ENCODE peak calls at places on chromosome 12, in eight cellular contexts. One of them, this sample, is unnamed.

GRCh38 chr12:23221926-23222325 is 597.0 kb downstream of the ETNK1 start:
- DNase-seq in type B pancreatic cell: no peak
- DNase-seq in cardiac muscle cell: no peak
- DNase-seq in activated naive CD4-positive, alpha-beta T cell treated with anti-CD3 and anti-CD28 coated beads, Interleukin-2, amount 10 ng/mL, durations not matched to agents 7 days and 5 days: no peak
- DNase-seq in lung: no peak
- DNase-seq in endothelial cell of umbilical vein: no peak
- DNase-seq in occipital lobe: no peak
- DNase-seq in stimulated activated CD4-positive, alpha-beta T cell treated with anti-CD3 and anti-CD28 coated beads, Interleukin-4, amount 100 ng/mL, for 24 hours: no peak
- DNase-seq in this sample: no peak

GRCh38 chr12:93397412-93397811 is 19.7 kb downstream of the NUDT4 start:
- DNase-seq in type B pancreatic cell: no peak
- DNase-seq in cardiac muscle cell: no peak
- DNase-seq in activated naive CD4-positive, alpha-beta T cell treated with anti-CD3 and anti-CD28 coated beads, Interleukin-2, amount 10 ng/mL, durations not matched to agents 7 days and 5 days: no peak
- DNase-seq in lung: no peak
- DNase-seq in endothelial cell of umbilical vein: no peak
- DNase-seq in occipital lobe: no peak
- DNase-seq in stimulated activated CD4-positive, alpha-beta T cell treated with anti-CD3 and anti-CD28 coated beads, Interleukin-4, amount 100 ng/mL, for 24 hours: no peak
- DNase-seq in this sample: no peak

GRCh38 chr12:27624586-27624985 is 71.7 kb upstream of the REP15 start:
- DNase-seq in type B pancreatic cell: no peak
- DNase-seq in cardiac muscle cell: no peak
- DNase-seq in activated naive CD4-positive, alpha-beta T cell treated with anti-CD3 and anti-CD28 coated beads, Interleukin-2, amount 10 ng/mL, durations not matched to agents 7 days and 5 days: no peak
- DNase-seq in lung: no peak
- DNase-seq in endothelial cell of umbilical vein: no peak
- DNase-seq in occipital lobe: no peak
- DNase-seq in stimulated activated CD4-positive, alpha-beta T cell treated with anti-CD3 and anti-CD28 coated beads, Interleukin-4, amount 100 ng/mL, for 24 hours: no peak
- DNase-seq in this sample: no peak

GRCh38 chr12:53481957-53482586 is 17.2 kb downstream of the MAP3K12 start:
- DNase-seq in type B pancreatic cell: no peak
- DNase-seq in cardiac muscle cell: peak
- DNase-seq in activated naive CD4-positive, alpha-beta T cell treated with anti-CD3 and anti-CD28 coated beads, Interleukin-2, amount 10 ng/mL, durations not matched to agents 7 days and 5 days: no peak
- DNase-seq in lung: no peak
- DNase-seq in endothelial cell of umbilical vein: no peak
- DNase-seq in occipital lobe: no peak
- DNase-seq in stimulated activated CD4-positive, alpha-beta T cell treated with anti-CD3 and anti-CD28 coated beads, Interleukin-4, amount 100 ng/mL, for 24 hours: no peak
- DNase-seq in this sample: no peak

GRCh38 chr12:116384629-116385485 is 107.4 kb upstream of the MED13L start:
- DNase-seq in type B pancreatic cell: no peak
- DNase-seq in cardiac muscle cell: no peak
- DNase-seq in activated naive CD4-positive, alpha-beta T cell treated with anti-CD3 and anti-CD28 coated beads, Interleukin-2, amount 10 ng/mL, durations not matched to agents 7 days and 5 days: no peak
- DNase-seq in lung: no peak
- DNase-seq in endothelial cell of umbilical vein: peak
- DNase-seq in occipital lobe: no peak
- DNase-seq in stimulated activated CD4-positive, alpha-beta T cell treated with anti-CD3 and anti-CD28 coated beads, Interleukin-4, amount 100 ng/mL, for 24 hours: no peak
- DNase-seq in this sample: no peak

GRCh38 chr12:29725587-29726320 is 58.0 kb downstream of the TMTC1 start:
- DNase-seq in type B pancreatic cell: no peak
- DNase-seq in cardiac muscle cell: no peak
- DNase-seq in activated naive CD4-positive, alpha-beta T cell treated with anti-CD3 and anti-CD28 coated beads, Interleukin-2, amount 10 ng/mL, durations not matched to agents 7 days and 5 days: no peak
- DNase-seq in lung: no peak
- DNase-seq in endothelial cell of umbilical vein: peak
- DNase-seq in occipital lobe: no peak
- DNase-seq in stimulated activated CD4-positive, alpha-beta T cell treated with anti-CD3 and anti-CD28 coated beads, Interleukin-4, amount 100 ng/mL, for 24 hours: no peak
- DNase-seq in this sample: no peak

GRCh38 chr12:4812621-4813327 is 92.6 kb downstream of the GALNT8 start:
- DNase-seq in type B pancreatic cell: no peak
- DNase-seq in cardiac muscle cell: no peak
- DNase-seq in activated naive CD4-positive, alpha-beta T cell treated with anti-CD3 and anti-CD28 coated beads, Interleukin-2, amount 10 ng/mL, durations not matched to agents 7 days and 5 days: no peak
- DNase-seq in lung: no peak
- DNase-seq in endothelial cell of umbilical vein: no peak
- DNase-seq in occipital lobe: no peak
- DNase-seq in stimulated activated CD4-positive, alpha-beta T cell treated with anti-CD3 and anti-CD28 coated beads, Interleukin-4, amount 100 ng/mL, for 24 hours: no peak
- DNase-seq in this sample: no peak

GRCh38 chr12:124633269-124633953 is 66.0 kb upstream of the NCOR2 start:
- DNase-seq in type B pancreatic cell: no peak
- DNase-seq in cardiac muscle cell: no peak
- DNase-seq in activated naive CD4-positive, alpha-beta T cell treated with anti-CD3 and anti-CD28 coated beads, Interleukin-2, amount 10 ng/mL, durations not matched to agents 7 days and 5 days: no peak
- DNase-seq in lung: no peak
- DNase-seq in endothelial cell of umbilical vein: no peak
- DNase-seq in occipital lobe: no peak
- DNase-seq in stimulated activated CD4-positive, alpha-beta T cell treated with anti-CD3 and anti-CD28 coated beads, Interleukin-4, amount 100 ng/mL, for 24 hours: no peak
- DNase-seq in this sample: no peak

GRCh38 chr12:128790653-128791373 is 32.9 kb downstream of the SLC15A4 start:
- DNase-seq in type B pancreatic cell: no peak
- DNase-seq in cardiac muscle cell: no peak
- DNase-seq in activated naive CD4-positive, alpha-beta T cell treated with anti-CD3 and anti-CD28 coated beads, Interleukin-2, amount 10 ng/mL, durations not matched to agents 7 days and 5 days: no peak
- DNase-seq in lung: no peak
- DNase-seq in endothelial cell of umbilical vein: no peak
- DNase-seq in occipital lobe: no peak
- DNase-seq in stimulated activated CD4-positive, alpha-beta T cell treated with anti-CD3 and anti-CD28 coated beads, Interleukin-4, amount 100 ng/mL, for 24 hours: no peak
- DNase-seq in this sample: no peak

GRCh38 chr12:99809921-99810320 is 162.4 kb downstream of the GARIN6 start:
- DNase-seq in type B pancreatic cell: no peak
- DNase-seq in cardiac muscle cell: no peak
- DNase-seq in activated naive CD4-positive, alpha-beta T cell treated with anti-CD3 and anti-CD28 coated beads, Interleukin-2, amount 10 ng/mL, durations not matched to agents 7 days and 5 days: no peak
- DNase-seq in lung: no peak
- DNase-seq in endothelial cell of umbilical vein: no peak
- DNase-seq in occipital lobe: no peak
- DNase-seq in stimulated activated CD4-positive, alpha-beta T cell treated with anti-CD3 and anti-CD28 coated beads, Interleukin-4, amount 100 ng/mL, for 24 hours: no peak
- DNase-seq in this sample: no peak

GRCh38 chr12:48815281-48816110 is 2.8 kb upstream of the CACNB3 start:
- DNase-seq in type B pancreatic cell: peak
- DNase-seq in cardiac muscle cell: peak
- DNase-seq in activated naive CD4-positive, alpha-beta T cell treated with anti-CD3 and anti-CD28 coated beads, Interleukin-2, amount 10 ng/mL, durations not matched to agents 7 days and 5 days: peak
- DNase-seq in lung: peak
- DNase-seq in endothelial cell of umbilical vein: peak
- DNase-seq in occipital lobe: peak
- DNase-seq in stimulated activated CD4-positive, alpha-beta T cell treated with anti-CD3 and anti-CD28 coated beads, Interleukin-4, amount 100 ng/mL, for 24 hours: peak
- DNase-seq in this sample: peak

GRCh38 chr12:111174283-111175108 is 194.4 kb downstream of the PHETA1 start:
- DNase-seq in type B pancreatic cell: no peak
- DNase-seq in cardiac muscle cell: no peak
- DNase-seq in activated naive CD4-positive, alpha-beta T cell treated with anti-CD3 and anti-CD28 coated beads, Interleukin-2, amount 10 ng/mL, durations not matched to agents 7 days and 5 days: peak
- DNase-seq in lung: no peak
- DNase-seq in endothelial cell of umbilical vein: no peak
- DNase-seq in occipital lobe: no peak
- DNase-seq in stimulated activated CD4-positive, alpha-beta T cell treated with anti-CD3 and anti-CD28 coated beads, Interleukin-4, amount 100 ng/mL, for 24 hours: no peak
- DNase-seq in this sample: no peak

GRCh38 chr12:95203477-95203843 is 13.8 kb downstream of the FGD6 start:
- DNase-seq in type B pancreatic cell: no peak
- DNase-seq in cardiac muscle cell: no peak
- DNase-seq in activated naive CD4-positive, alpha-beta T cell treated with anti-CD3 and anti-CD28 coated beads, Interleukin-2, amount 10 ng/mL, durations not matched to agents 7 days and 5 days: no peak
- DNase-seq in lung: no peak
- DNase-seq in endothelial cell of umbilical vein: no peak
- DNase-seq in occipital lobe: no peak
- DNase-seq in stimulated activated CD4-positive, alpha-beta T cell treated with anti-CD3 and anti-CD28 coated beads, Interleukin-4, amount 100 ng/mL, for 24 hours: no peak
- DNase-seq in this sample: no peak

GRCh38 chr12:124361074-124361965 is 66.4 kb downstream of the RFLNA start:
- DNase-seq in type B pancreatic cell: no peak
- DNase-seq in cardiac muscle cell: no peak
- DNase-seq in activated naive CD4-positive, alpha-beta T cell treated with anti-CD3 and anti-CD28 coated beads, Interleukin-2, amount 10 ng/mL, durations not matched to agents 7 days and 5 days: no peak
- DNase-seq in lung: no peak
- DNase-seq in endothelial cell of umbilical vein: no peak
- DNase-seq in occipital lobe: no peak
- DNase-seq in stimulated activated CD4-positive, alpha-beta T cell treated with anti-CD3 and anti-CD28 coated beads, Interleukin-4, amount 100 ng/mL, for 24 hours: no peak
- DNase-seq in this sample: peak

GRCh38 chr12:32502693-32503510 is 103.5 kb downstream of the FGD4 start:
- DNase-seq in type B pancreatic cell: no peak
- DNase-seq in cardiac muscle cell: no peak
- DNase-seq in activated naive CD4-positive, alpha-beta T cell treated with anti-CD3 and anti-CD28 coated beads, Interleukin-2, amount 10 ng/mL, durations not matched to agents 7 days and 5 days: no peak
- DNase-seq in lung: peak
- DNase-seq in endothelial cell of umbilical vein: peak
- DNase-seq in occipital lobe: no peak
- DNase-seq in stimulated activated CD4-positive, alpha-beta T cell treated with anti-CD3 and anti-CD28 coated beads, Interleukin-4, amount 100 ng/mL, for 24 hours: no peak
- DNase-seq in this sample: no peak

GRCh38 chr12:12563529-12563928 is 866 bp upstream of the DUSP16 start:
- DNase-seq in type B pancreatic cell: no peak
- DNase-seq in cardiac muscle cell: peak
- DNase-seq in activated naive CD4-positive, alpha-beta T cell treated with anti-CD3 and anti-CD28 coated beads, Interleukin-2, amount 10 ng/mL, durations not matched to agents 7 days and 5 days: no peak
- DNase-seq in lung: no peak
- DNase-seq in endothelial cell of umbilical vein: peak
- DNase-seq in occipital lobe: peak
- DNase-seq in stimulated activated CD4-positive, alpha-beta T cell treated with anti-CD3 and anti-CD28 coated beads, Interleukin-4, amount 100 ng/mL, for 24 hours: no peak
- DNase-seq in this sample: no peak

GRCh38 chr12:67754933-67755697 is 106.6 kb downstream of the DYRK2 start:
- DNase-seq in type B pancreatic cell: no peak
- DNase-seq in cardiac muscle cell: no peak
- DNase-seq in activated naive CD4-positive, alpha-beta T cell treated with anti-CD3 and anti-CD28 coated beads, Interleukin-2, amount 10 ng/mL, durations not matched to agents 7 days and 5 days: no peak
- DNase-seq in lung: peak
- DNase-seq in endothelial cell of umbilical vein: no peak
- DNase-seq in occipital lobe: no peak
- DNase-seq in stimulated activated CD4-positive, alpha-beta T cell treated with anti-CD3 and anti-CD28 coated beads, Interleukin-4, amount 100 ng/mL, for 24 hours: no peak
- DNase-seq in this sample: no peak

GRCh38 chr12:70641691-70642090 is 4.5 kb upstream of the PTPRB start:
- DNase-seq in type B pancreatic cell: no peak
- DNase-seq in cardiac muscle cell: no peak
- DNase-seq in activated naive CD4-positive, alpha-beta T cell treated with anti-CD3 and anti-CD28 coated beads, Interleukin-2, amount 10 ng/mL, durations not matched to agents 7 days and 5 days: no peak
- DNase-seq in lung: no peak
- DNase-seq in endothelial cell of umbilical vein: no peak
- DNase-seq in occipital lobe: no peak
- DNase-seq in stimulated activated CD4-positive, alpha-beta T cell treated with anti-CD3 and anti-CD28 coated beads, Interleukin-4, amount 100 ng/mL, for 24 hours: no peak
- DNase-seq in this sample: no peak

GRCh38 chr12:98901189-98901588 is 256.1 kb downstream of the APAF1 start:
- DNase-seq in type B pancreatic cell: no peak
- DNase-seq in cardiac muscle cell: peak
- DNase-seq in activated naive CD4-positive, alpha-beta T cell treated with anti-CD3 and anti-CD28 coated beads, Interleukin-2, amount 10 ng/mL, durations not matched to agents 7 days and 5 days: no peak
- DNase-seq in lung: no peak
- DNase-seq in endothelial cell of umbilical vein: no peak
- DNase-seq in occipital lobe: no peak
- DNase-seq in stimulated activated CD4-positive, alpha-beta T cell treated with anti-CD3 and anti-CD28 coated beads, Interleukin-4, amount 100 ng/mL, for 24 hours: no peak
- DNase-seq in this sample: no peak

GRCh38 chr12:48985901-48986300 is 7.8 kb downstream of the WNT1 start:
- DNase-seq in type B pancreatic cell: no peak
- DNase-seq in cardiac muscle cell: no peak
- DNase-seq in activated naive CD4-positive, alpha-beta T cell treated with anti-CD3 and anti-CD28 coated beads, Interleukin-2, amount 10 ng/mL, durations not matched to agents 7 days and 5 days: no peak
- DNase-seq in lung: no peak
- DNase-seq in endothelial cell of umbilical vein: no peak
- DNase-seq in occipital lobe: no peak
- DNase-seq in stimulated activated CD4-positive, alpha-beta T cell treated with anti-CD3 and anti-CD28 coated beads, Interleukin-4, amount 100 ng/mL, for 24 hours: no peak
- DNase-seq in this sample: no peak

GRCh38 chr12:124359671-124360581 is 65.0 kb downstream of the RFLNA start:
- DNase-seq in type B pancreatic cell: no peak
- DNase-seq in cardiac muscle cell: no peak
- DNase-seq in activated naive CD4-positive, alpha-beta T cell treated with anti-CD3 and anti-CD28 coated beads, Interleukin-2, amount 10 ng/mL, durations not matched to agents 7 days and 5 days: no peak
- DNase-seq in lung: peak
- DNase-seq in endothelial cell of umbilical vein: no peak
- DNase-seq in occipital lobe: peak
- DNase-seq in stimulated activated CD4-positive, alpha-beta T cell treated with anti-CD3 and anti-CD28 coated beads, Interleukin-4, amount 100 ng/mL, for 24 hours: no peak
- DNase-seq in this sample: peak

GRCh38 chr12:108352591-108352990 is 13.5 kb upstream of the CMKLR1 start:
- DNase-seq in type B pancreatic cell: no peak
- DNase-seq in cardiac muscle cell: no peak
- DNase-seq in activated naive CD4-positive, alpha-beta T cell treated with anti-CD3 and anti-CD28 coated beads, Interleukin-2, amount 10 ng/mL, durations not matched to agents 7 days and 5 days: no peak
- DNase-seq in lung: no peak
- DNase-seq in endothelial cell of umbilical vein: no peak
- DNase-seq in occipital lobe: no peak
- DNase-seq in stimulated activated CD4-positive, alpha-beta T cell treated with anti-CD3 and anti-CD28 coated beads, Interleukin-4, amount 100 ng/mL, for 24 hours: no peak
- DNase-seq in this sample: no peak